ENCODE peak calls at places on chromosome 1, in five cellular contexts. J is CD8-positive, alpha-beta memory T cell; K is coronary artery; N is A673; Z is tibial nerve. A is an unnamed sample.

GRCh38 chr1:84103197-84103992 is 40.7 kb upstream of the PRKACB start:
- DNase-seq in J (no peak), K (no peak), N (peak), Z (no peak), A (peak)

GRCh38 chr1:223136086-223136485 is 7.0 kb downstream of the TLR5 start:
- DNase-seq in J (no peak), K (no peak), N (no peak), Z (no peak), A (no peak)

GRCh38 chr1:67664048-67664447 is 21.0 kb upstream of the GADD45A start:
- DNase-seq in J (no peak), K (no peak), N (peak), Z (no peak), A (no peak)

GRCh38 chr1:147541672-147542548 is 609 bp downstream of the BCL9 start:
- DNase-seq in J (peak), K (peak), N (peak), Z (peak), A (peak)

GRCh38 chr1:236207121-236207520 is 64.8 kb downstream of the GPR137B start:
- DNase-seq in J (no peak), K (no peak), N (no peak), Z (peak), A (no peak)

GRCh38 chr1:12580054-12580887 is 37.7 kb downstream of the DHRS3 start:
- DNase-seq in J (no peak), K (no peak), N (peak), Z (no peak), A (no peak)

GRCh38 chr1:87243573-87243972 is 85.1 kb upstream of the LMO4 start:
- DNase-seq in J (no peak), K (no peak), N (no peak), Z (no peak), A (no peak)

GRCh38 chr1:245153645-245154428 is 948 bp upstream of the KIF26B start:
- DNase-seq in J (no peak), K (no peak), N (no peak), Z (no peak), A (no peak)

GRCh38 chr1:173295995-173296394 is 88.9 kb upstream of the TNFSF4 start:
- DNase-seq in J (no peak), K (no peak), N (no peak), Z (no peak), A (no peak)

GRCh38 chr1:109989656-109990653 is 5.4 kb downstream of the AHCYL1 start:
- DNase-seq in J (no peak), K (no peak), N (no peak), Z (no peak), A (no peak)

GRCh38 chr1:150546294-150546937 is 2.8 kb upstream of the ADAMTSL4 start:
- DNase-seq in J (no peak), K (no peak), N (no peak), Z (no peak), A (no peak)

GRCh38 chr1:220007438-220007837 is 38.9 kb downstream of the EPRS1 start:
- DNase-seq in J (no peak), K (no peak), N (no peak), Z (no peak), A (no peak)

GRCh38 chr1:50968884-50969610 is 998 bp upstream of the CDKN2C start:
- DNase-seq in J (peak), K (peak), N (peak), Z (peak), A (peak)

GRCh38 chr1:216331211-216331610 is 92.0 kb downstream of the USH2A start:
- DNase-seq in J (no peak), K (no peak), N (no peak), Z (no peak), A (no peak)

GRCh38 chr1:181172082-181172481 is 83.6 kb downstream of the IER5 start:
- DNase-seq in J (no peak), K (no peak), N (no peak), Z (no peak), A (no peak)

GRCh38 chr1:244757091-244757939 is 78.1 kb upstream of the COX20 start:
- DNase-seq in J (no peak), K (no peak), N (no peak), Z (no peak), A (no peak)

GRCh38 chr1:2934173-2934540 is 87.1 kb upstream of the ACTRT2 start:
- DNase-seq in J (peak), K (no peak), N (no peak), Z (no peak), A (no peak)

GRCh38 chr1:17839641-17840196 is 84.6 kb downstream of the ACTL8 start:
- DNase-seq in J (no peak), K (no peak), N (no peak), Z (no peak), A (no peak)

GRCh38 chr1:56963667-56964066 is 2.1 kb downstream of the C8B start:
- DNase-seq in J (no peak), K (no peak), N (no peak), Z (no peak), A (no peak)

GRCh38 chr1:80509965-80510522 is 1290.7 kb upstream of the ADGRL2 start:
- DNase-seq in J (no peak), K (no peak), N (no peak), Z (no peak), A (no peak)

GRCh38 chr1:81420760-81421159 is 380.0 kb upstream of the ADGRL2 start:
- DNase-seq in J (no peak), K (no peak), N (no peak), Z (no peak), A (no peak)

GRCh38 chr1:152884966-152885624 is 7.0 kb downstream of the SMCP start:
- DNase-seq in J (no peak), K (no peak), N (no peak), Z (no peak), A (no peak)

GRCh38 chr1:164263540-164263939 is 295.4 kb upstream of the PBX1 start:
- DNase-seq in J (no peak), K (no peak), N (no peak), Z (no peak), A (no peak)

GRCh38 chr1:35717911-35718476 is 690 bp downstream of the C1orf216 start:
- DNase-seq in J (no peak), K (no peak), N (peak), Z (peak), A (peak)

GRCh38 chr1:46517010-46517600 is 27.5 kb downstream of the DMBX1 start:
- DNase-seq in J (no peak), K (no peak), N (peak), Z (no peak), A (no peak)

GRCh38 chr1:66315675-66316074 is 218.3 kb upstream of the SGIP1 start:
- DNase-seq in J (no peak), K (no peak), N (no peak), Z (no peak), A (no peak)

GRCh38 chr1:36176151-36176949 is 20.4 kb downstream of the MAP7D1 start:
- DNase-seq in J (no peak), K (no peak), N (no peak), Z (no peak), A (no peak)

GRCh38 chr1:171355727-171356126 is 41.7 kb downstream of the FMO4 start:
- DNase-seq in J (no peak), K (no peak), N (no peak), Z (no peak), A (no peak)

GRCh38 chr1:89516055-89516454 is 8.6 kb upstream of the LRRC8B start:
- DNase-seq in J (no peak), K (no peak), N (peak), Z (no peak), A (no peak)

GRCh38 chr1:196144588-196144987 is 463.7 kb downstream of the KCNT2 start:
- DNase-seq in J (no peak), K (no peak), N (peak), Z (no peak), A (no peak)

GRCh38 chr1:1005774-1006304 is 5.9 kb upstream of the HES4 start:
- DNase-seq in J (peak), K (peak), N (no peak), Z (no peak), A (no peak)
- H3K27ac ChIP-seq in J (no peak), K (no peak), N (no peak), Z (peak), A (no peak)

GRCh38 chr1:22831729-22832413 is 121.2 kb downstream of the EPHB2 start:
- DNase-seq in J (no peak), K (no peak), N (peak), Z (no peak), A (no peak)
- H3K27ac ChIP-seq in J (no peak), K (no peak), N (no peak), Z (no peak), A (no peak)

DNA sequence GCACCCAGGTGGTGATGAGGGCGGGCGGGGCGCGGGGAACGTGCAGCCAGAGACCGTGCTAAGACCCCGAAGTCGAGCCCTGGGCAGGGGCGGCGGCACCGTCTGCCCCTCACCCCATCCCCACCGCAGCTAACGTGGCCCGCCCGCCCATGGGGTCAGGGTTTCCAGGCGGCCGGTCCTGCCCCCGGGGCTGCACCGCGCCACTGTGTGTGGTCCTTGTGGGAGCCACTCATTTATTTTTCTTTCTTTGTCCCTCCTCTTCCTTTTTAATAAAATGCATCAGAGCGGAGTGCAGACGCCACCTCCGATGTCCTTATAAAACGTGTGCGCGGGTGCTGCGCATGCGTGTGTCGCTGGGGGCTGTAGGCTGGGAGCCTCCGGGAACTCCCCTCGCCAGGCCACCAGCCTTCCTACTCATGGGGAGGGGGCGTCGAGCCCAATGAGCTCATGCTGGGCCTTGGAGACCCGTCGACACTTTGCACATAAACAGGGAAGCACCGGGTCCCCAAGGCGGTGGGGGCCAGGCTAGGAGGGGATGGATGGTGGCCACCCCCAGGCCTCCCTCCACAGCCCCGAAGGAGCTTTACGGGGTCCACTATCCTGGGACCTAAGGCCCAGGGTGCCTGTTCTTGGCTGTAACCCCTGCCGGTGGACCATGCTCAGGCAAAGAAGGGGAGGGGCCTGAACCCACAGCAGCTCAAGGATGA is 59.9 kb downstream of the WNT9A start:
- DNase-seq in J (peak), K (peak), N (no peak), Z (peak), A (peak)
- H3K27ac ChIP-seq in J (no peak), K (peak), N (no peak), Z (peak), A (peak)

DNA sequence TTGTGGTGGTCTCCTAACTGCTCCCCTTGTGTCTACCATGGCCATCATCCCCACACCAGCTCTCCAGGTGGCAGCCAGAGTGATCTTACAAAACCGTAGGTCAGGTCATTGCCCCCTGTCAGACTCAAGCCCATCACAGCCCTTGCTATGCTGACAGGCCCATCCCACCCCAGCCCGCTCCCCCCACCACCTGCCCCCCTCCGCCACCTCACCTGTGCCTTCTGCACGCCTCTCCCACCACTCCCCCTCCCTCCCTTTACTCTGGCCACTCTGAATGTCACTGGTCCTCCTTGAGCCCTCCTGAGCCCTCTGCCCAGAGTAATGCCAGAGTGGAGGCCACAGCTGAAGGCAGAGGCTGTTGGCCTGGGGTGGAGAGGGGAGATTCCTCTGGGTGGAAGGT is 28.5 kb downstream of the TEX35 start:
- DNase-seq in J (no peak), K (peak), N (no peak), Z (no peak), A (no peak)
- H3K27ac ChIP-seq in J (no peak), K (no peak), N (no peak), Z (peak), A (no peak)

GRCh38 chr1:234634387-234634786 is 24.4 kb upstream of the IRF2BP2 start:
- DNase-seq in J (no peak), K (no peak), N (no peak), Z (no peak), A (no peak)
- H3K27ac ChIP-seq in J (no peak), K (no peak), N (no peak), Z (no peak), A (no peak)

GRCh38 chr1:19009126-19009881 is 52.8 kb upstream of the IFFO2 start:
- DNase-seq in J (no peak), K (no peak), N (no peak), Z (no peak), A (no peak)
- H3K27ac ChIP-seq in J (no peak), K (no peak), N (no peak), Z (no peak), A (no peak)

GRCh38 chr1:115680730-115681111 is 39.0 kb downstream of the VANGL1 start:
- DNase-seq in J (no peak), K (no peak), N (no peak), Z (no peak), A (no peak)
- H3K27ac ChIP-seq in J (no peak), K (no peak), N (no peak), Z (no peak), A (peak)

GRCh38 chr1:93977546-93977945 is 68.3 kb upstream of the GCLM start:
- DNase-seq in J (no peak), K (no peak), N (no peak), Z (no peak), A (no peak)

GRCh38 chr1:93980881-93981280 is 71.7 kb upstream of the GCLM start:
- DNase-seq in J (no peak), K (no peak), N (no peak), Z (no peak), A (no peak)

GRCh38 chr1:93980320-93980744 is 71.1 kb upstream of the GCLM start:
- DNase-seq in J (no peak), K (no peak), N (peak), Z (no peak), A (no peak)

GRCh38 chr1:93979040-93979717 is 69.9 kb upstream of the GCLM start:
- DNase-seq in J (no peak), K (no peak), N (no peak), Z (no peak), A (no peak)

GRCh38 chr1:93979718-93980319 is 70.6 kb upstream of the GCLM start:
- DNase-seq in J (no peak), K (no peak), N (no peak), Z (peak), A (peak)
- H3K27ac ChIP-seq in J (no peak), K (no peak), N (no peak), Z (peak), A (peak)

GRCh38 chr1:197965132-197965707 is 48.0 kb downstream of the LHX9 start:
- DNase-seq in J (no peak), K (no peak), N (no peak), Z (no peak), A (no peak)
- H3K27ac ChIP-seq in J (no peak), K (no peak), N (no peak), Z (no peak), A (no peak)